ENCODE peak calls at places on chromosomes 5 and 9, in seven cellular contexts. One of them, this sample, is unnamed. For H3K4me1, the result is how much of the 10 kb centered on the place peaks cover.

GRCh38 chr9:125522328-125522725 is 184.7 kb downstream of the MAPKAP1 start:
- DNase-seq in A549: no peak
- DNase-seq in GM23338: no peak
- DNase-seq in GM12878: no peak
- DNase-seq in ovary: no peak
- DNase-seq in HepG2: no peak
- DNase-seq in SK-N-SH: no peak
- DNase-seq in this sample: peak

GRCh38 chr5:33688041-33688980 is 203.5 kb downstream of the ADAMTS12 start:
- DNase-seq in A549: no peak
- DNase-seq in GM23338: no peak
- DNase-seq in GM12878: no peak
- DNase-seq in ovary: no peak
- DNase-seq in HepG2: no peak
- DNase-seq in SK-N-SH: no peak
- DNase-seq in this sample: no peak

GRCh38 chr5:179343902-179344300 is 1.4 kb downstream of the ADAMTS2 start:
- DNase-seq in A549: peak
- DNase-seq in GM23338: peak
- DNase-seq in GM12878: no peak
- DNase-seq in ovary: peak
- DNase-seq in HepG2: no peak
- DNase-seq in SK-N-SH: peak
- DNase-seq in this sample: no peak

GRCh38 chr9:126515001-126515872 is 98.5 kb upstream of the LMX1B start:
- DNase-seq in A549: no peak
- DNase-seq in GM23338: no peak
- DNase-seq in GM12878: no peak
- DNase-seq in ovary: no peak
- DNase-seq in HepG2: no peak
- DNase-seq in SK-N-SH: peak
- DNase-seq in this sample: no peak

GRCh38 chr5:38500861-38501260 is 55.6 kb downstream of the LIFR start:
- DNase-seq in A549: no peak
- DNase-seq in GM23338: no peak
- DNase-seq in GM12878: no peak
- DNase-seq in ovary: no peak
- DNase-seq in HepG2: no peak
- DNase-seq in SK-N-SH: no peak
- DNase-seq in this sample: no peak

GRCh38 chr5:623531-623930 is 11.4 kb downstream of the CEP72 start:
- DNase-seq in A549: no peak
- DNase-seq in GM23338: no peak
- DNase-seq in GM12878: no peak
- DNase-seq in ovary: no peak
- DNase-seq in HepG2: no peak
- DNase-seq in SK-N-SH: no peak
- DNase-seq in this sample: no peak

GRCh38 chr9:13284011-13284410 is 4.5 kb upstream of the MPDZ start:
- DNase-seq in A549: no peak
- DNase-seq in GM23338: no peak
- DNase-seq in GM12878: no peak
- DNase-seq in ovary: no peak
- DNase-seq in HepG2: no peak
- DNase-seq in SK-N-SH: no peak
- DNase-seq in this sample: no peak

GRCh38 chr5:59187772-59188347 is 605.0 kb downstream of the RAB3C start:
- DNase-seq in A549: no peak
- DNase-seq in GM23338: peak
- DNase-seq in GM12878: no peak
- DNase-seq in ovary: no peak
- DNase-seq in HepG2: no peak
- DNase-seq in SK-N-SH: no peak
- DNase-seq in this sample: no peak

GRCh38 chr9:102631559-102631958 is 363.6 kb upstream of the CYLC2 start:
- DNase-seq in A549: no peak
- DNase-seq in GM23338: peak
- DNase-seq in GM12878: no peak
- DNase-seq in ovary: no peak
- DNase-seq in HepG2: peak
- DNase-seq in SK-N-SH: no peak
- DNase-seq in this sample: no peak

GRCh38 chr9:35350827-35351549 is 138.9 kb upstream of the RUSC2 start:
- DNase-seq in A549: no peak
- DNase-seq in GM23338: no peak
- DNase-seq in GM12878: no peak
- DNase-seq in ovary: no peak
- DNase-seq in HepG2: no peak
- DNase-seq in SK-N-SH: no peak
- DNase-seq in this sample: no peak

GRCh38 chr9:80117031-80117430 is 545.3 kb downstream of the TLE4 start:
- DNase-seq in A549: no peak
- DNase-seq in GM23338: no peak
- DNase-seq in GM12878: no peak
- DNase-seq in ovary: no peak
- DNase-seq in HepG2: no peak
- DNase-seq in SK-N-SH: no peak
- DNase-seq in this sample: no peak

GRCh38 chr9:126569036-126569435 is 44.7 kb upstream of the LMX1B start:
- DNase-seq in A549: no peak
- DNase-seq in GM23338: no peak
- DNase-seq in GM12878: no peak
- DNase-seq in ovary: no peak
- DNase-seq in HepG2: no peak
- DNase-seq in SK-N-SH: no peak
- DNase-seq in this sample: no peak

GRCh38 chr5:151222769-151223446 is 984 bp downstream of the CCDC69 start:
- DNase-seq in A549: no peak
- DNase-seq in GM23338: peak
- DNase-seq in GM12878: no peak
- DNase-seq in ovary: peak
- DNase-seq in HepG2: no peak
- DNase-seq in SK-N-SH: no peak
- DNase-seq in this sample: no peak

GRCh38 chr5:81554647-81555046 is 160.7 kb upstream of the ACOT12 start:
- DNase-seq in A549: no peak
- DNase-seq in GM23338: no peak
- DNase-seq in GM12878: no peak
- DNase-seq in ovary: no peak
- DNase-seq in HepG2: no peak
- DNase-seq in SK-N-SH: peak
- DNase-seq in this sample: no peak

GRCh38 chr5:149372041-149372805 is 6.9 kb downstream of the IL17B start:
- DNase-seq in A549: no peak
- DNase-seq in GM23338: no peak
- DNase-seq in GM12878: no peak
- DNase-seq in ovary: no peak
- DNase-seq in HepG2: no peak
- DNase-seq in SK-N-SH: no peak
- DNase-seq in this sample: no peak

GRCh38 chr9:88007291-88007650 is 32.9 kb upstream of the CDK20 start:
- DNase-seq in A549: no peak
- DNase-seq in GM23338: no peak
- DNase-seq in GM12878: no peak
- DNase-seq in ovary: no peak
- DNase-seq in HepG2: no peak
- DNase-seq in SK-N-SH: no peak
- DNase-seq in this sample: no peak
- TF ChIP-seq CTCF in A549: no peak
- TF ChIP-seq CTCF in GM23338: no peak
- TF ChIP-seq CTCF in GM12878: no peak
- TF ChIP-seq CTCF in ovary: no peak
- TF ChIP-seq CTCF in HepG2: no peak
- TF ChIP-seq CTCF in SK-N-SH: no peak
- TF ChIP-seq CTCF in this sample: no peak

DNA sequence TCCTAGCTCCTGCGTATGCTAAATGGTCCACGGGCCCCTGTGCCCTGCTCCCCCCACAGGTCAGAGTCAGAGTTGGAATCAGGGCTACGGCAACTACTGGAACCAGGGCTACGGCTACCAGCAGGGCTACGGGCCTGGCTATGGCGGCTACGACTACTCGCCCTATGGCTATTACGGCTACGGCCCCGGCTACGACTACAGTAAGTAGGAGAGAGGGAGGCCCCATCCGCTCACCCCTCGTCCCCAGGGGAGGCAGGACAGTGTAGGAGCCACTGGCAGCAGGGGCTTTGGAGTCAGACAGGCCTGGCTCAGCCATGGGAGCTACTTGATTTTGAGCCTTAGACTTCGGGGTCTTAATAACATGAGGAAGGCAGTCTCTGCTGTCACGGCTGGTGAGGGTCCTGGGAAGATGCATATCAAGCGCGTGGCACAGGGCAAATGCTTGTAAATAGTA is 5.8 kb downstream of the HNRNPAB start:
- DNase-seq in A549: no peak
- DNase-seq in GM23338: peak
- DNase-seq in GM12878: no peak
- DNase-seq in ovary: no peak
- DNase-seq in HepG2: no peak
- DNase-seq in SK-N-SH: no peak
- DNase-seq in this sample: peak
- H3K4me1 ChIP-seq in A549: under half
- H3K4me1 ChIP-seq in GM23338: under half
- H3K4me1 ChIP-seq in GM12878: under half
- H3K4me1 ChIP-seq in ovary: under half
- H3K4me1 ChIP-seq in HepG2: under half
- H3K4me1 ChIP-seq in SK-N-SH: under half
- H3K4me1 ChIP-seq in this sample: under half

GRCh38 chr5:60887096-60887495 is 43.0 kb upstream of the ELOVL7 start:
- DNase-seq in A549: no peak
- DNase-seq in GM23338: no peak
- DNase-seq in GM12878: no peak
- DNase-seq in ovary: no peak
- DNase-seq in HepG2: no peak
- DNase-seq in SK-N-SH: no peak
- DNase-seq in this sample: no peak

GRCh38 chr5:60888359-60889061 is 44.4 kb upstream of the ELOVL7 start:
- DNase-seq in A549: no peak
- DNase-seq in GM23338: no peak
- DNase-seq in GM12878: no peak
- DNase-seq in ovary: no peak
- DNase-seq in HepG2: no peak
- DNase-seq in SK-N-SH: no peak
- DNase-seq in this sample: no peak

GRCh38 chr5:60886158-60886557 is 42.1 kb upstream of the ELOVL7 start:
- DNase-seq in A549: no peak
- DNase-seq in GM23338: no peak
- DNase-seq in GM12878: no peak
- DNase-seq in ovary: no peak
- DNase-seq in HepG2: peak
- DNase-seq in SK-N-SH: no peak
- DNase-seq in this sample: no peak

DNA sequence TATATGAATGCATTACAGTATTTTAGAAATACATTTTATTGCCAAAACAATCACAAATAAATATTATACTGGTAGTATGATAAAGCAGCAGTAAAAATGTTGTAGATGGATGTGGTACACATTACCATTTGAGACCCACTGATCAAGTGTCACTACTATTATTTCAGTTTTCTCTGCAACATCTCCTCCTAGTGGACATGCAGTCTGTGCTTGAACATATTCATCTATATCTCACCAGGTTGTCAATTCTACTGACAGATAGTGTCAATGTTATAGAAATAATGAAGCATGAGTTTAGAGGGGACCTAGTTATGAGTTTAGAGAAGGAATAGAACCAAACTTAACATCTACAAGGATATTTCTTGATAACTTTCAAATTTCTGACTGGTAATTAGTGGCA is 39.2 kb upstream of the ELOVL7 start:
- DNase-seq in A549: peak
- DNase-seq in GM23338: peak
- DNase-seq in GM12878: no peak
- DNase-seq in ovary: no peak
- DNase-seq in HepG2: peak
- DNase-seq in SK-N-SH: peak
- DNase-seq in this sample: no peak
- TF ChIP-seq CTCF in A549: peak
- TF ChIP-seq CTCF in GM23338: peak
- TF ChIP-seq CTCF in GM12878: peak
- TF ChIP-seq CTCF in ovary: no peak
- TF ChIP-seq CTCF in HepG2: peak
- TF ChIP-seq CTCF in SK-N-SH: peak
- TF ChIP-seq CTCF in this sample: no peak

GRCh38 chr9:131707050-131707449 is 32.8 kb downstream of the RAPGEF1 start:
- DNase-seq in A549: no peak
- DNase-seq in GM23338: no peak
- DNase-seq in GM12878: no peak
- DNase-seq in ovary: no peak
- DNase-seq in HepG2: no peak
- DNase-seq in SK-N-SH: no peak
- DNase-seq in this sample: no peak

GRCh38 chr9:131708613-131709002 is 31.3 kb downstream of the RAPGEF1 start:
- DNase-seq in A549: no peak
- DNase-seq in GM23338: no peak
- DNase-seq in GM12878: no peak
- DNase-seq in ovary: no peak
- DNase-seq in HepG2: no peak
- DNase-seq in SK-N-SH: no peak
- DNase-seq in this sample: no peak

GRCh38 chr9:131709741-131710499 is 30.0 kb downstream of the RAPGEF1 start:
- DNase-seq in A549: no peak
- DNase-seq in GM23338: peak
- DNase-seq in GM12878: peak
- DNase-seq in ovary: no peak
- DNase-seq in HepG2: no peak
- DNase-seq in SK-N-SH: no peak
- DNase-seq in this sample: peak

GRCh38 chr9:131706608-131706970 is 33.3 kb downstream of the RAPGEF1 start:
- DNase-seq in A549: no peak
- DNase-seq in GM23338: no peak
- DNase-seq in GM12878: no peak
- DNase-seq in ovary: no peak
- DNase-seq in HepG2: peak
- DNase-seq in SK-N-SH: no peak
- DNase-seq in this sample: no peak

DNA sequence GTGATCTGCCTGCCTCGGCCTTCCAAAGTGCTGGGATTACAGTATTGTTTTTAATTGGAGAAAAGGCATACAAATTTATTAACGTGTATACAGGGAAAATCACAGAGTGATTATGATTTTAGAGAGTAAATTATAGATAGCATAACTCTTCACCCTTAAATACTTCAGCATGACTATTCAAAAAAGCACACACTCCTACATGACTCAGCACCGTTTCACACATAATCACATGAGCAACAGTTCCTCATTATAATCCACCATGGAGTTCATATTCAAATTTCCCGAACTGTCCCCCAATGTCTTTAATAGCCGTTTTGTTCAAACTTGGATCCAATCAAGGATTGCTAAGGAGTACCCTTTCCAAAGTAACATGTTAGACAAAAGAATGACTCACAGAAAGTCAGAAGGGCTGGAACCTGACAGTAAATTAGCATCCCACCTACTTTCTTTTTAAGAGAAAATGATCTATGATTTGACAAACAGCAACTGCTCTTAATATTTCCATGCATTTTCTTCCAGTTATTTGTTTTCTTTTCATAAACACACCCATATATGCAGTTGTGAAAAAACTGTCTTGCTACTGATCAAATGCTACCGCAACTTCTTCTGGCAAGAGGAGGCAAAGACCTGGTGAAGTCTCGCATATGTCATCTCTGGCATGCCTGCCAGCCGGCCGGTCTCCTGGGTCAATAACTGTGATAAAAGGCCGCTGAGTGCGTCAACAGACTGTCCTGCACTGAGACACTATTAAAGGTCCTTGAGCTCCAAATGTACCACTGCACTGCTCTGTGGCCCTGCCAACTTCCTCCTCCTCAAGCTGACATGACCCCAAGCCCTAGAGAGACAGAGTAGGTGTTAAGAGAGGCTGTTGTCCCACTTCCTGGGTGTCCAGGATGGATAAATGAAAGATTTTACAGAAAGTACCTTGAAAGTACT is 31.9 kb downstream of the RAPGEF1 start:
- DNase-seq in A549: peak
- DNase-seq in GM23338: no peak
- DNase-seq in GM12878: no peak
- DNase-seq in ovary: no peak
- DNase-seq in HepG2: no peak
- DNase-seq in SK-N-SH: no peak
- DNase-seq in this sample: peak
- H3K4me1 ChIP-seq in A549: half or more
- H3K4me1 ChIP-seq in GM23338: half or more
- H3K4me1 ChIP-seq in GM12878: half or more
- H3K4me1 ChIP-seq in ovary: under half
- H3K4me1 ChIP-seq in HepG2: half or more
- H3K4me1 ChIP-seq in SK-N-SH: under half
- H3K4me1 ChIP-seq in this sample: half or more